ENCODE peak calls at places on chromosome 13, in eight cellular contexts. One of them, this sample, is unnamed.

GRCh38 chr13:95083758-95084157 is 217.5 kb downstream of the ABCC4 start:
- DNase-seq in IMR-90: peak; percentile 90
- DNase-seq in upper lobe of right lung: no peak
- DNase-seq in thoracic aorta: no peak
- DNase-seq in Peyer's patch: no peak
- DNase-seq in dorsolateral prefrontal cortex: no peak
- DNase-seq in body of pancreas: no peak
- DNase-seq in esophagus squamous epithelium: no peak
- DNase-seq in this sample: no peak

GRCh38 chr13:98977568-98978270 is at the start of gene DOCK9:
- DNase-seq in thoracic aorta: no peak
- DNase-seq in upper lobe of right lung: peak; percentile 69
- DNase-seq in IMR-90: peak; percentile 65
- DNase-seq in body of pancreas: peak; percentile 59
- DNase-seq in esophagus squamous epithelium: no peak
- DNase-seq in dorsolateral prefrontal cortex: peak; percentile 86
- DNase-seq in Peyer's patch: no peak
- DNase-seq in this sample: peak; percentile 52

GRCh38 chr13:71871180-71871754 is 4.3 kb upstream of the DACH1 start:
- DNase-seq in body of pancreas: no peak
- DNase-seq in upper lobe of right lung: no peak
- DNase-seq in IMR-90: no peak
- DNase-seq in dorsolateral prefrontal cortex: no peak
- DNase-seq in Peyer's patch: no peak
- DNase-seq in thoracic aorta: no peak
- DNase-seq in esophagus squamous epithelium: no peak
- DNase-seq in this sample: no peak

GRCh38 chr13:40578055-40578454 is 88.4 kb downstream of the FOXO1 start:
- DNase-seq in Peyer's patch: no peak
- DNase-seq in esophagus squamous epithelium: no peak
- DNase-seq in dorsolateral prefrontal cortex: no peak
- DNase-seq in upper lobe of right lung: no peak
- DNase-seq in IMR-90: no peak
- DNase-seq in body of pancreas: no peak
- DNase-seq in thoracic aorta: no peak
- DNase-seq in this sample: no peak

GRCh38 chr13:30186644-30187431 is 120.5 kb downstream of the KATNAL1 start:
- DNase-seq in Peyer's patch: no peak
- DNase-seq in upper lobe of right lung: no peak
- DNase-seq in dorsolateral prefrontal cortex: no peak
- DNase-seq in thoracic aorta: no peak
- DNase-seq in esophagus squamous epithelium: no peak
- DNase-seq in IMR-90: peak; percentile 7
- DNase-seq in body of pancreas: no peak
- DNase-seq in this sample: no peak

GRCh38 chr13:108409735-108410134 is 140.2 kb downstream of the TNFSF13B start:
- DNase-seq in upper lobe of right lung: no peak
- DNase-seq in IMR-90: no peak
- DNase-seq in thoracic aorta: no peak
- DNase-seq in esophagus squamous epithelium: no peak
- DNase-seq in body of pancreas: no peak
- DNase-seq in Peyer's patch: no peak
- DNase-seq in dorsolateral prefrontal cortex: no peak
- DNase-seq in this sample: no peak

GRCh38 chr13:27607125-27607524 is 13.2 kb downstream of the LNX2 start:
- DNase-seq in upper lobe of right lung: no peak
- DNase-seq in IMR-90: peak; percentile 90
- DNase-seq in Peyer's patch: no peak
- DNase-seq in dorsolateral prefrontal cortex: no peak
- DNase-seq in thoracic aorta: no peak
- DNase-seq in esophagus squamous epithelium: no peak
- DNase-seq in body of pancreas: no peak
- DNase-seq in this sample: no peak

GRCh38 chr13:27621116-27621365 is 651 bp upstream of the POLR1D start:
- DNase-seq in thoracic aorta: no peak
- DNase-seq in dorsolateral prefrontal cortex: no peak
- DNase-seq in body of pancreas: no peak
- DNase-seq in IMR-90: no peak
- DNase-seq in esophagus squamous epithelium: no peak
- DNase-seq in upper lobe of right lung: no peak
- DNase-seq in Peyer's patch: no peak
- DNase-seq in this sample: no peak

GRCh38 chr13:89688908-89689307 is 1658.6 kb upstream of the MIR17HG start:
- DNase-seq in IMR-90: no peak
- DNase-seq in dorsolateral prefrontal cortex: peak; percentile 55
- DNase-seq in body of pancreas: peak; percentile 12
- DNase-seq in upper lobe of right lung: peak; percentile 46
- DNase-seq in Peyer's patch: no peak
- DNase-seq in thoracic aorta: no peak
- DNase-seq in esophagus squamous epithelium: no peak
- DNase-seq in this sample: no peak

GRCh38 chr13:24834902-24835510 is 71.0 kb downstream of the RNF17 start:
- DNase-seq in IMR-90: no peak
- DNase-seq in upper lobe of right lung: no peak
- DNase-seq in dorsolateral prefrontal cortex: no peak
- DNase-seq in esophagus squamous epithelium: no peak
- DNase-seq in body of pancreas: no peak
- DNase-seq in thoracic aorta: no peak
- DNase-seq in Peyer's patch: no peak
- DNase-seq in this sample: no peak

GRCh38 chr13:99987180-99988047 is 5.8 kb downstream of the ZIC2 start:
- DNase-seq in Peyer's patch: no peak
- DNase-seq in body of pancreas: no peak
- DNase-seq in dorsolateral prefrontal cortex: no peak
- DNase-seq in IMR-90: no peak
- DNase-seq in thoracic aorta: no peak
- DNase-seq in upper lobe of right lung: peak; percentile 39
- DNase-seq in esophagus squamous epithelium: no peak
- DNase-seq in this sample: peak; percentile 30
- TF ChIP-seq CTCF in Peyer's patch: no peak
- TF ChIP-seq CTCF in body of pancreas: no peak
- TF ChIP-seq CTCF in dorsolateral prefrontal cortex: no peak
- TF ChIP-seq CTCF in IMR-90: no peak
- TF ChIP-seq CTCF in thoracic aorta: no peak
- TF ChIP-seq CTCF in upper lobe of right lung: no peak
- TF ChIP-seq CTCF in esophagus squamous epithelium: no peak
- TF ChIP-seq CTCF in this sample: no peak

GRCh38 chr13:111431241-111431640 is 110.8 kb downstream of the TEX29 start:
- DNase-seq in thoracic aorta: no peak
- DNase-seq in body of pancreas: no peak
- DNase-seq in esophagus squamous epithelium: no peak
- DNase-seq in upper lobe of right lung: no peak
- DNase-seq in dorsolateral prefrontal cortex: no peak
- DNase-seq in IMR-90: no peak
- DNase-seq in Peyer's patch: no peak
- DNase-seq in this sample: no peak

GRCh38 chr13:111424134-111424533 is 103.7 kb downstream of the TEX29 start:
- DNase-seq in thoracic aorta: no peak
- DNase-seq in body of pancreas: no peak
- DNase-seq in IMR-90: no peak
- DNase-seq in Peyer's patch: no peak
- DNase-seq in esophagus squamous epithelium: no peak
- DNase-seq in dorsolateral prefrontal cortex: no peak
- DNase-seq in upper lobe of right lung: no peak
- DNase-seq in this sample: no peak

GRCh38 chr13:111434578-111435159 is 114.2 kb downstream of the TEX29 start:
- DNase-seq in thoracic aorta: no peak
- DNase-seq in esophagus squamous epithelium: no peak
- DNase-seq in IMR-90: no peak
- DNase-seq in upper lobe of right lung: no peak
- DNase-seq in Peyer's patch: no peak
- DNase-seq in dorsolateral prefrontal cortex: no peak
- DNase-seq in body of pancreas: no peak
- DNase-seq in this sample: no peak

GRCh38 chr13:111425326-111425725 is 104.9 kb downstream of the TEX29 start:
- DNase-seq in IMR-90: no peak
- DNase-seq in esophagus squamous epithelium: no peak
- DNase-seq in upper lobe of right lung: no peak
- DNase-seq in body of pancreas: no peak
- DNase-seq in Peyer's patch: no peak
- DNase-seq in thoracic aorta: no peak
- DNase-seq in dorsolateral prefrontal cortex: no peak
- DNase-seq in this sample: no peak

DNA sequence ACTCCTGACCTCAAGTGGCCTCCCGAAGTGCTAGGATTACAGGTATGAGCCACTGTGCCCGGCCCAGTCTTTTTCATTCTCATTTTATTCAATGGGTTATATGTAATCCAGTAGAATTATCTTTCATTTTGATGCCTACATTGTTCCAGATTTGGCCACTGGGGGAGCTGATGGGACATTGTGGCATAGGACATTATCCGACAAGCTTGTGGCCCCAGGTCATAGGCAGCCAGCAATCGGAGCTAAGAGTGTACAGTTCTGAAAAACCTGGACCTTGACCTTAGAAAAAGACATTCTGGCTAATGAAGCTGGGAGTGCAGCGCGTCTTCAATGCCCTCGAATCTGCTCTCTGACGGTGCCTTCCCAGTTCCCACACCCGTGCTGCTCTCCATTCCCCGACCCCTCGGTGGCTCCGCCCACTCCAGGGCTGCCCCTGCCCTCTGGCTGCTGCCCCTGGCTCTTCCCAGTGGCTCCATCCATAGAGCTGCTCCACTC is 108.7 kb downstream of the TEX29 start:
- DNase-seq in Peyer's patch: no peak
- DNase-seq in thoracic aorta: no peak
- DNase-seq in esophagus squamous epithelium: no peak
- DNase-seq in IMR-90: peak; percentile 18
- DNase-seq in upper lobe of right lung: no peak
- DNase-seq in dorsolateral prefrontal cortex: peak; percentile 50
- DNase-seq in body of pancreas: peak; percentile 66
- DNase-seq in this sample: peak; percentile 80
- H3K4me3 ChIP-seq in Peyer's patch: no peak overlapping the region
- H3K4me3 ChIP-seq in thoracic aorta: no peak overlapping the region
- H3K4me3 ChIP-seq in esophagus squamous epithelium: no peak overlapping the region
- H3K4me3 ChIP-seq in IMR-90: no peak overlapping the region
- H3K4me3 ChIP-seq in upper lobe of right lung: no peak overlapping the region
- H3K4me3 ChIP-seq in dorsolateral prefrontal cortex: no peak overlapping the region
- H3K4me3 ChIP-seq in body of pancreas: no peak overlapping the region
- H3K4me3 ChIP-seq in this sample: no peak overlapping the region

GRCh38 chr13:100542546-100543156 is 45.9 kb downstream of the GGACT start:
- DNase-seq in body of pancreas: no peak
- DNase-seq in dorsolateral prefrontal cortex: no peak
- DNase-seq in thoracic aorta: no peak
- DNase-seq in Peyer's patch: no peak
- DNase-seq in upper lobe of right lung: no peak
- DNase-seq in esophagus squamous epithelium: no peak
- DNase-seq in IMR-90: peak; percentile 64
- DNase-seq in this sample: no peak
- TF ChIP-seq CTCF in body of pancreas: peak; percentile 56
- TF ChIP-seq CTCF in dorsolateral prefrontal cortex: peak; percentile 27
- TF ChIP-seq CTCF in thoracic aorta: no peak
- TF ChIP-seq CTCF in Peyer's patch: peak; percentile 44
- TF ChIP-seq CTCF in upper lobe of right lung: peak; percentile 49
- TF ChIP-seq CTCF in esophagus squamous epithelium: peak; percentile 59
- TF ChIP-seq CTCF in IMR-90: peak; percentile 59
- TF ChIP-seq CTCF in this sample: no peak

GRCh38 chr13:87675851-87676250 is 4.7 kb downstream of the SLITRK5 start:
- DNase-seq in upper lobe of right lung: no peak
- DNase-seq in Peyer's patch: no peak
- DNase-seq in IMR-90: no peak
- DNase-seq in esophagus squamous epithelium: no peak
- DNase-seq in body of pancreas: no peak
- DNase-seq in dorsolateral prefrontal cortex: no peak
- DNase-seq in thoracic aorta: no peak
- DNase-seq in this sample: no peak

GRCh38 chr13:87677043-87677333 is 5.8 kb downstream of the SLITRK5 start:
- DNase-seq in body of pancreas: no peak
- DNase-seq in esophagus squamous epithelium: no peak
- DNase-seq in thoracic aorta: no peak
- DNase-seq in IMR-90: no peak
- DNase-seq in Peyer's patch: no peak
- DNase-seq in dorsolateral prefrontal cortex: no peak
- DNase-seq in upper lobe of right lung: no peak
- DNase-seq in this sample: no peak

GRCh38 chr13:87671824-87672603 is 843 bp downstream of the SLITRK5 start:
- DNase-seq in Peyer's patch: no peak
- DNase-seq in body of pancreas: peak; percentile 10
- DNase-seq in IMR-90: no peak
- DNase-seq in upper lobe of right lung: peak; percentile 64
- DNase-seq in thoracic aorta: no peak
- DNase-seq in dorsolateral prefrontal cortex: no peak
- DNase-seq in esophagus squamous epithelium: no peak
- DNase-seq in this sample: peak; percentile 37

GRCh38 chr13:87676254-87677042 is 5.3 kb downstream of the SLITRK5 start:
- DNase-seq in upper lobe of right lung: no peak
- DNase-seq in thoracic aorta: no peak
- DNase-seq in Peyer's patch: no peak
- DNase-seq in esophagus squamous epithelium: no peak
- DNase-seq in body of pancreas: no peak
- DNase-seq in dorsolateral prefrontal cortex: no peak
- DNase-seq in IMR-90: no peak
- DNase-seq in this sample: no peak

GRCh38 chr13:87674143-87674772 is 3.1 kb downstream of the SLITRK5 start:
- DNase-seq in IMR-90: no peak
- DNase-seq in dorsolateral prefrontal cortex: no peak
- DNase-seq in upper lobe of right lung: no peak
- DNase-seq in Peyer's patch: no peak
- DNase-seq in thoracic aorta: no peak
- DNase-seq in esophagus squamous epithelium: no peak
- DNase-seq in body of pancreas: no peak
- DNase-seq in this sample: no peak
- H3K4me3 ChIP-seq in IMR-90: no peak overlapping the region
- H3K4me3 ChIP-seq in dorsolateral prefrontal cortex: peak overlapping the region; percentile 59
- H3K4me3 ChIP-seq in upper lobe of right lung: no peak overlapping the region
- H3K4me3 ChIP-seq in Peyer's patch: no peak overlapping the region
- H3K4me3 ChIP-seq in thoracic aorta: peak overlapping the region; percentile 67
- H3K4me3 ChIP-seq in esophagus squamous epithelium: peak overlapping the region; percentile 53
- H3K4me3 ChIP-seq in body of pancreas: no peak overlapping the region
- H3K4me3 ChIP-seq in this sample: no peak overlapping the region

GRCh38 chr13:114017966-114018365 is 44.1 kb upstream of the C13orf46 start:
- DNase-seq in dorsolateral prefrontal cortex: no peak
- DNase-seq in IMR-90: no peak
- DNase-seq in Peyer's patch: no peak
- DNase-seq in thoracic aorta: no peak
- DNase-seq in esophagus squamous epithelium: no peak
- DNase-seq in upper lobe of right lung: no peak
- DNase-seq in body of pancreas: no peak
- DNase-seq in this sample: no peak
- TF ChIP-seq CTCF in dorsolateral prefrontal cortex: no peak
- TF ChIP-seq CTCF in IMR-90: no peak
- TF ChIP-seq CTCF in Peyer's patch: no peak
- TF ChIP-seq CTCF in thoracic aorta: no peak
- TF ChIP-seq CTCF in esophagus squamous epithelium: no peak
- TF ChIP-seq CTCF in upper lobe of right lung: no peak
- TF ChIP-seq CTCF in body of pancreas: no peak
- TF ChIP-seq CTCF in this sample: no peak

GRCh38 chr13:87779451-87779850 is 108.3 kb downstream of the SLITRK5 start:
- DNase-seq in Peyer's patch: no peak
- DNase-seq in upper lobe of right lung: no peak
- DNase-seq in esophagus squamous epithelium: no peak
- DNase-seq in body of pancreas: no peak
- DNase-seq in thoracic aorta: no peak
- DNase-seq in dorsolateral prefrontal cortex: peak; percentile 20
- DNase-seq in IMR-90: no peak
- DNase-seq in this sample: no peak

GRCh38 chr13:87778128-87778527 is 107.0 kb downstream of the SLITRK5 start:
- DNase-seq in IMR-90: no peak
- DNase-seq in upper lobe of right lung: no peak
- DNase-seq in body of pancreas: no peak
- DNase-seq in dorsolateral prefrontal cortex: no peak
- DNase-seq in esophagus squamous epithelium: no peak
- DNase-seq in Peyer's patch: no peak
- DNase-seq in thoracic aorta: no peak
- DNase-seq in this sample: no peak

GRCh38 chr13:87777395-87777794 is 106.2 kb downstream of the SLITRK5 start:
- DNase-seq in dorsolateral prefrontal cortex: no peak
- DNase-seq in IMR-90: no peak
- DNase-seq in esophagus squamous epithelium: no peak
- DNase-seq in Peyer's patch: no peak
- DNase-seq in upper lobe of right lung: no peak
- DNase-seq in body of pancreas: no peak
- DNase-seq in thoracic aorta: no peak
- DNase-seq in this sample: no peak
- H3K4me3 ChIP-seq in dorsolateral prefrontal cortex: no peak overlapping the region
- H3K4me3 ChIP-seq in IMR-90: no peak overlapping the region
- H3K4me3 ChIP-seq in esophagus squamous epithelium: no peak overlapping the region
- H3K4me3 ChIP-seq in Peyer's patch: no peak overlapping the region
- H3K4me3 ChIP-seq in upper lobe of right lung: no peak overlapping the region
- H3K4me3 ChIP-seq in body of pancreas: no peak overlapping the region
- H3K4me3 ChIP-seq in thoracic aorta: no peak overlapping the region
- H3K4me3 ChIP-seq in this sample: no peak overlapping the region